ENCODE peak calls at places on chromosomes 6 and 20, in five cellular contexts. K, Q, G, R and W are unnamed samples.
A peak's percentile ranks its signal among the peaks of the same experiment; 100 is the strongest.

GRCh38 chr6:401994-402640 is 10.6 kb downstream of the IRF4 start:
- DNase-seq in K (no peak), Q (no peak), G (no peak), R (no peak), W (no peak)

GRCh38 chr6:108168501-108168979 is 2.7 kb downstream of the NR2E1 start:
- DNase-seq in K (no peak), Q (no peak), G (peak; percentile 12), R (no peak), W (no peak)

GRCh38 chr6:123022980-123023379 is 26.9 kb downstream of the CLVS2 start:
- DNase-seq in K (no peak), Q (no peak), G (no peak), R (no peak), W (no peak)

GRCh38 chr20:9215539-9215938 is 146.7 kb downstream of the PLCB4 start:
- DNase-seq in K (no peak), Q (no peak), G (peak; percentile 41), R (no peak), W (peak; percentile 33)

GRCh38 chr20:61572789-61573188 is 320.7 kb downstream of the CDH4 start:
- DNase-seq in K (no peak), Q (no peak), G (no peak), R (no peak), W (no peak)

GRCh38 chr6:164455835-164456234 is 853.6 kb downstream of the C6orf118 start:
- DNase-seq in K (no peak), Q (no peak), G (no peak), R (no peak), W (peak; percentile 1)

GRCh38 chr6:150134280-150134920 is 8.4 kb upstream of the PPP1R14C start:
- DNase-seq in K (no peak), Q (no peak), G (no peak), R (no peak), W (no peak)

GRCh38 chr20:37327748-37328147 is 18.2 kb upstream of the SRC start:
- DNase-seq in K (no peak), Q (peak; percentile 80), G (no peak), R (no peak), W (no peak)

GRCh38 chr20:36845288-36845969 is 30.5 kb upstream of the TLDC2 start:
- DNase-seq in K (no peak), Q (no peak), G (no peak), R (no peak), W (no peak)

GRCh38 chr6:40997256-40997957 is 41.6 kb downstream of the UNC5CL start:
- DNase-seq in K (peak; percentile 89), Q (peak; percentile 78), G (peak; percentile 95), R (peak; percentile 64), W (peak; percentile 68)

GRCh38 chr20:53622247-53623114 is 28.8 kb upstream of the ZNF217 start:
- DNase-seq in K (no peak), Q (no peak), G (peak; percentile 35), R (no peak), W (no peak)

GRCh38 chr6:168192195-168192900 is 113.3 kb upstream of the FRMD1 start:
- DNase-seq in K (no peak), Q (no peak), G (no peak), R (no peak), W (no peak)

GRCh38 chr6:73732845-73733675 is 37.1 kb downstream of the CD109 start:
- DNase-seq in K (no peak), Q (peak; percentile 78), G (peak; percentile 53), R (peak; percentile 64), W (peak; percentile 66)

GRCh38 chr6:73724389-73724788 is 28.4 kb downstream of the CD109 start:
- DNase-seq in K (no peak), Q (no peak), G (no peak), R (no peak), W (no peak)

GRCh38 chr6:73727114-73727513 is 31.1 kb downstream of the CD109 start:
- DNase-seq in K (no peak), Q (no peak), G (no peak), R (no peak), W (no peak)

GRCh38 chr6:73731285-73731684 is 35.3 kb downstream of the CD109 start:
- DNase-seq in K (no peak), Q (no peak), G (no peak), R (no peak), W (no peak)

GRCh38 chr6:73728548-73729205 is 32.7 kb downstream of the CD109 start:
- DNase-seq in K (no peak), Q (no peak), G (no peak), R (no peak), W (no peak)
- TF ChIP-seq MAFK in K (no peak), Q (no peak), G (no peak), R (no peak), W (no peak)

GRCh38 chr6:3053231-3053508 is 15.1 kb upstream of the RIPK1 start:
- DNase-seq in K (no peak), Q (no peak), G (peak; percentile 89), R (no peak), W (no peak)
- H3K4me3 ChIP-seq in K (peak overlapping the region; percentile 63), Q (no peak overlapping the region), G (peak overlapping the region; percentile 80), R (peak overlapping the region; percentile 66), W (peak overlapping the region; percentile 50)

GRCh38 chr6:81753709-81754678 is 1.5 kb upstream of the TENT5A start:
- DNase-seq in K (no peak), Q (peak; percentile 59), G (peak; percentile 14), R (peak; percentile 70), W (peak; percentile 26)
- TF ChIP-seq MAFK in K (no peak), Q (no peak), G (no peak), R (no peak), W (no peak)

DNA sequence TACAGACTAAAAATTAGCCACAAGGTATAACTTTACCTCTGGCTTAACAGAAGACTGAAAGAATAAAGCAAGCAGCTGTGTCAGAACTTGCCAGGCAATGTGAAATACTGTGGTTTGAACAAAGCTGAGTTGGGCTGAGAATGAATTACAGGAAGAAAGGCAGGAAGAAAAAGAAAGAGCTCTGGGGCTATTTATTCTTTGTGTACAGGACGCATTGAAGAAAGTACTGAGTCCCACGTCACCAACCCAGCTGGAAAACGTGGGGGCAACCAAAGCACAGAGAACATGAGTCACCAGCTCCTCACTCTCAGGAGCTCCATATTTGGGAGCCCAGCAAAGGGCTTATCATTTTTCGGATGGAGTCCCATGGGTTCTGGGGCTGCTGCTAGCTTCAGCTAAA is 121.6 kb upstream of the NEDD9 start:
- DNase-seq in K (no peak), Q (peak; percentile 58), G (no peak), R (no peak), W (no peak)
- H3K4me3 ChIP-seq in K (no peak overlapping the region), Q (no peak overlapping the region), G (no peak overlapping the region), R (no peak overlapping the region), W (no peak overlapping the region)

DNA sequence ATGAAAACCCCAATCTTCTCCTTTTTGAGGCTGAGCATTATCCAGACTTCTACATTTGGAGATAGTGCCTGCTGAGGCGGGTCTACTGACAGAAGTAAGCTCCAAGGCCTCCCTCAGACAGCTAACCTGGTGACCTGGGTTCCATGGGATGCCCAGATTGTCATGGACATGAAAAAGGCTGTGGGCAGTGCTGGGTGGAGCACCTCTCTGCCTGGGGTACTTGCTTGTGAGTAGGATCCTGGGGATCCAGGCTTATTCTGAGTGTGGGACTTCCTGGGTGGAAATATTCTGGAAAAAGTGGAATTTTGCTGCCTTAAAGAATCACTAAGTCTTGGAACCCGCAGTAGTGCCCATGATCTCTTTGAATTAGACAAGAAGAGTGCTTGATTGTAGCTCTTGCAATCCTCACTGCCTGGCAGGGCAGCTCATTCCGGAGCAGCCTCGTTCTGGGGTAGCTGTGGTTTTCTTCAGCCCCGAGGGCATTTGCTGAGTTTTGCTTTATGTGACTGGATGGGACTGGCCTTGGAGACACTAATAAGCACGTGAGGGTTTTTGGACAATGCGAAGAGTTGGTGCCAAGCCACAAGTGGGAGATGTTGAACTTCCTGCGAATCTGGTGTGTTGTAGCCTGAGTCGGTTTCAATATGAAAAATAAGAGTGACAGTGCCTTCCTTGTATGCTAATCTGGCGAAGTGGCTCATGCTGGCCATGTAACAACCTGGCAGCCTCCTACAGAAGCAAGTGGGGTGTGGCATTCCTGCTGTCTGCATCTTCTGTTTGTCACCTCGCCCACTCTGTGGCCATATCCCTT is 28.2 kb downstream of the SNRNP48 start:
- DNase-seq in K (no peak), Q (peak; percentile 32), G (no peak), R (no peak), W (no peak)
- TF ChIP-seq MAFK in K (no peak), Q (no peak), G (no peak), R (no peak), W (no peak)

DNA sequence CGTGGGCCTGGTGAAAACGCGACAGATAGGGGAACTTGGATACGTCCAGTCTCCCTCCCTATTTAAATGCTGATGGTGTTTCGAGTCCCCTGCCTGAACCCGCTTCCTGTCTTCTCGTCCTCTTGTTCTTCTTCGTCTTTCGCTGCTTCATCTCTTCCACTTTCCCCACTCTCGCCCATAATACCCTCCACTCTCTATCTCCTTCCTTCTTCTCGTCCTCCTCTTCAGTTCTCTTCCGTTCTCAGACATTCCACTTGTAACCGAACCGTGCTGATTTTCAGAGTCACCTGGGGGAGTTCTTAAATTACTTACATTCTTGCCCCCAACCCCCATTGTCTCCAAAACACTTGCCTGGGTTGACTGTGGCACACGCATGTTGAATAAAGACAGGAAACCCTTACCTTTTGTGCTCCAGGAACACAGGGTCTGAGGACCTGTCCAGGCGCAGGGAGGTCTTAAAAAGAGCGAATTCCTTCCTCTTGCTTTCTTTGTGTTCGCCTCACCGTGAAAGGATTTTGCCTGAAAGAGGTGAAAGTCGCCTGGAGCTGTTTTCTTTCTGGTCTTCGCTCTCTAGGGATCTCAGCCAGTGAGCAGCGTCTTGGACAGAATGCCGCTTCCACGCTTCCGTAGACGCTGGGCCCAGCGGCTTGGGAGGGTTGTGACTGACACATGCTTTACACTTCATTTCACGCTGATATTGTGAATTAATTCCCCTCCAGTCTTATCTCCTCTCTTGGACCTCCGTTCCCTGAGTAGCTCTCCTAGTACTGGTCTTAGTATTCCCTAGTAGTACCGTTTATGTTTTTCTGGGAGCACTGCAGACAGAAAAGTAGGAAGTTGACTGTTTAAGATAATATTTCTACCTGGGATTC is 184.0 kb downstream of the GPX5 start:
- DNase-seq in K (no peak), Q (no peak), G (no peak), R (peak; percentile 60), W (peak; percentile 11)
- H3K4me3 ChIP-seq in K (peak overlapping the region; percentile 81), Q (peak overlapping the region; percentile 36), G (peak overlapping the region; percentile 55), R (peak overlapping the region; percentile 51), W (peak overlapping the region; percentile 71)

GRCh38 chr6:133251688-133252087 is 10.5 kb downstream of the EYA4 start:
- DNase-seq in K (no peak), Q (no peak), G (no peak), R (no peak), W (no peak)

GRCh38 chr6:133244502-133244901 is 3.3 kb downstream of the EYA4 start:
- DNase-seq in K (no peak), Q (no peak), G (no peak), R (no peak), W (no peak)

GRCh38 chr6:133245033-133245903 is 4.1 kb downstream of the EYA4 start:
- DNase-seq in K (no peak), Q (no peak), G (no peak), R (no peak), W (no peak)

GRCh38 chr6:133247581-133247980 is 6.4 kb downstream of the EYA4 start:
- DNase-seq in K (no peak), Q (no peak), G (no peak), R (no peak), W (peak; percentile 11)

GRCh38 chr6:133248241-133249001 is 7.3 kb downstream of the EYA4 start:
- DNase-seq in K (no peak), Q (peak; percentile 96), G (no peak), R (no peak), W (peak; percentile 29)
- TF ChIP-seq MAFK in K (no peak), Q (peak; percentile 43), G (no peak), R (no peak), W (peak; percentile 16)